ENCODE peak calls at places on chromosomes 6 and 20, in eight cellular contexts. One of them, this sample, is unnamed. For H3K36me3, the result is how much of the 10 kb centered on the place peaks cover.

GRCh38 chr20:57346477-57346876 is 4.6 kb upstream of the RAE1 start:
- DNase-seq in PC-3: peak
- DNase-seq in endothelial cell of umbilical vein: peak
- DNase-seq in H1: peak
- DNase-seq in GM23338: peak
- DNase-seq in A673: peak
- DNase-seq in PC-9: peak
- DNase-seq in hepatocyte: peak
- DNase-seq in this sample: no peak

GRCh38 chr6:167782698-167783517 is 43.8 kb upstream of the AFDN start:
- DNase-seq in PC-3: no peak
- DNase-seq in endothelial cell of umbilical vein: no peak
- DNase-seq in H1: no peak
- DNase-seq in GM23338: no peak
- DNase-seq in A673: peak
- DNase-seq in PC-9: no peak
- DNase-seq in hepatocyte: peak
- DNase-seq in this sample: no peak

GRCh38 chr6:166167258-166167731 is 356 bp downstream of the TBXT start:
- DNase-seq in PC-3: no peak
- DNase-seq in endothelial cell of umbilical vein: no peak
- DNase-seq in H1: no peak
- DNase-seq in GM23338: peak
- DNase-seq in A673: no peak
- DNase-seq in PC-9: no peak
- DNase-seq in hepatocyte: no peak
- DNase-seq in this sample: no peak

GRCh38 chr6:28142446-28142845 is 763 bp downstream of the ZKSCAN8 start:
- DNase-seq in PC-3: peak
- DNase-seq in endothelial cell of umbilical vein: peak
- DNase-seq in H1: no peak
- DNase-seq in GM23338: no peak
- DNase-seq in A673: no peak
- DNase-seq in PC-9: no peak
- DNase-seq in hepatocyte: no peak
- DNase-seq in this sample: no peak

GRCh38 chr20:37915800-37916570 is 13.1 kb downstream of the VSTM2L start:
- DNase-seq in PC-3: no peak
- DNase-seq in endothelial cell of umbilical vein: no peak
- DNase-seq in H1: no peak
- DNase-seq in GM23338: peak
- DNase-seq in A673: peak
- DNase-seq in PC-9: no peak
- DNase-seq in hepatocyte: no peak
- DNase-seq in this sample: no peak

GRCh38 chr6:18362058-18362561 is 25.0 kb upstream of the RNF144B start:
- DNase-seq in PC-3: peak
- DNase-seq in endothelial cell of umbilical vein: peak
- DNase-seq in H1: no peak
- DNase-seq in GM23338: no peak
- DNase-seq in A673: no peak
- DNase-seq in PC-9: no peak
- DNase-seq in hepatocyte: no peak
- DNase-seq in this sample: no peak

GRCh38 chr20:53691060-53691810 is 97.6 kb upstream of the ZNF217 start:
- DNase-seq in PC-3: peak
- DNase-seq in endothelial cell of umbilical vein: no peak
- DNase-seq in H1: no peak
- DNase-seq in GM23338: no peak
- DNase-seq in A673: no peak
- DNase-seq in PC-9: peak
- DNase-seq in hepatocyte: no peak
- DNase-seq in this sample: no peak

GRCh38 chr6:135129139-135129867 is 51.8 kb upstream of the MYB start:
- DNase-seq in PC-3: no peak
- DNase-seq in endothelial cell of umbilical vein: no peak
- DNase-seq in H1: no peak
- DNase-seq in GM23338: no peak
- DNase-seq in A673: no peak
- DNase-seq in PC-9: no peak
- DNase-seq in hepatocyte: no peak
- DNase-seq in this sample: peak

GRCh38 chr20:38426006-38426405 is 9.1 kb downstream of the SNHG17 start:
- DNase-seq in PC-3: peak
- DNase-seq in endothelial cell of umbilical vein: no peak
- DNase-seq in H1: no peak
- DNase-seq in GM23338: no peak
- DNase-seq in A673: peak
- DNase-seq in PC-9: no peak
- DNase-seq in hepatocyte: peak
- DNase-seq in this sample: no peak

GRCh38 chr6:151228788-151229400 is 10.9 kb upstream of the AKAP12 start:
- DNase-seq in PC-3: no peak
- DNase-seq in endothelial cell of umbilical vein: no peak
- DNase-seq in H1: no peak
- DNase-seq in GM23338: no peak
- DNase-seq in A673: no peak
- DNase-seq in PC-9: no peak
- DNase-seq in hepatocyte: no peak
- DNase-seq in this sample: no peak

GRCh38 chr6:143513410-143513809 is 1.9 kb upstream of the FUCA2 start:
- DNase-seq in PC-3: peak
- DNase-seq in endothelial cell of umbilical vein: no peak
- DNase-seq in H1: no peak
- DNase-seq in GM23338: peak
- DNase-seq in A673: peak
- DNase-seq in PC-9: no peak
- DNase-seq in hepatocyte: peak
- DNase-seq in this sample: no peak

GRCh38 chr6:79710127-79710526 is 79.0 kb downstream of the SH3BGRL2 start:
- DNase-seq in PC-3: no peak
- DNase-seq in endothelial cell of umbilical vein: no peak
- DNase-seq in H1: no peak
- DNase-seq in GM23338: no peak
- DNase-seq in A673: no peak
- DNase-seq in PC-9: no peak
- DNase-seq in hepatocyte: no peak
- DNase-seq in this sample: no peak

GRCh38 chr6:67412035-67412434 is 1223.0 kb upstream of the ADGRB3 start:
- DNase-seq in PC-3: no peak
- DNase-seq in endothelial cell of umbilical vein: no peak
- DNase-seq in H1: no peak
- DNase-seq in GM23338: no peak
- DNase-seq in A673: no peak
- DNase-seq in PC-9: no peak
- DNase-seq in hepatocyte: no peak
- DNase-seq in this sample: no peak

GRCh38 chr20:63640086-63640485 is 13.1 kb downstream of the STMN3 start:
- DNase-seq in PC-3: no peak
- DNase-seq in endothelial cell of umbilical vein: no peak
- DNase-seq in H1: no peak
- DNase-seq in GM23338: no peak
- DNase-seq in A673: no peak
- DNase-seq in PC-9: no peak
- DNase-seq in hepatocyte: no peak
- DNase-seq in this sample: no peak

GRCh38 chr6:129863664-129864063 is 2.5 kb upstream of the TMEM244 start:
- DNase-seq in PC-3: peak
- DNase-seq in endothelial cell of umbilical vein: no peak
- DNase-seq in H1: no peak
- DNase-seq in GM23338: no peak
- DNase-seq in A673: no peak
- DNase-seq in PC-9: peak
- DNase-seq in hepatocyte: no peak
- DNase-seq in this sample: no peak

DNA sequence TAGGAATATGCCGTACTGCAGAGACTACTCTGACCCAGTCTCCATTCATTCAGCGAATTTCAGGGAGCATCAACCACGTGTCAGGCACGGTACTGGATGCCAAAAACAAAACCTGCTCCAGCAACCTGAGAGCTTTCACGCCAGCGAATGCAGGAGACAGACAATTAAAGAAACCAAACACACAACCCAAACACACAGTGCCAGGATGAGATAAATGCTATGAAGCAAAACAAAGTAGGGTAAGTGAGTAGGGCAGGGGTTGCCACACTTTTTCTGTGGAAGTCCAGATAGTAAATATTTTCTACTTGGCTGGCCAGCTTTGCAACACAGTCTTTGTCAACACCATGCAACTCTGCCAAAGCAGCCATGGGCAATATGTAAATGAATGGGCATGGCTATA is 10.0 kb downstream of the MOCS1 start:
- DNase-seq in PC-3: no peak
- DNase-seq in endothelial cell of umbilical vein: no peak
- DNase-seq in H1: no peak
- DNase-seq in GM23338: no peak
- DNase-seq in A673: no peak
- DNase-seq in PC-9: no peak
- DNase-seq in hepatocyte: no peak
- DNase-seq in this sample: no peak
- H3K27ac ChIP-seq in PC-3: no peak
- H3K27ac ChIP-seq in endothelial cell of umbilical vein: no peak
- H3K27ac ChIP-seq in H1: no peak
- H3K27ac ChIP-seq in GM23338: no peak
- H3K27ac ChIP-seq in A673: no peak
- H3K27ac ChIP-seq in PC-9: no peak
- H3K27ac ChIP-seq in hepatocyte: no peak
- H3K27ac ChIP-seq in this sample: no peak

GRCh38 chr6:111377558-111378120 is 105.4 kb downstream of the REV3L start:
- DNase-seq in PC-3: no peak
- DNase-seq in endothelial cell of umbilical vein: no peak
- DNase-seq in H1: no peak
- DNase-seq in GM23338: no peak
- DNase-seq in A673: no peak
- DNase-seq in PC-9: no peak
- DNase-seq in hepatocyte: no peak
- DNase-seq in this sample: no peak
- H3K36me3 ChIP-seq in PC-3: under half
- H3K36me3 ChIP-seq in endothelial cell of umbilical vein: under half
- H3K36me3 ChIP-seq in H1: under half
- H3K36me3 ChIP-seq in GM23338: under half
- H3K36me3 ChIP-seq in A673: under half
- H3K36me3 ChIP-seq in PC-9: under half
- H3K36me3 ChIP-seq in hepatocyte: under half
- H3K36me3 ChIP-seq in this sample: under half

GRCh38 chr6:84228198-84228543 is 728 bp upstream of the CEP162 start:
- DNase-seq in PC-3: no peak
- DNase-seq in endothelial cell of umbilical vein: no peak
- DNase-seq in H1: no peak
- DNase-seq in GM23338: no peak
- DNase-seq in A673: no peak
- DNase-seq in PC-9: no peak
- DNase-seq in hepatocyte: no peak
- DNase-seq in this sample: no peak
- TF ChIP-seq EZH2 in PC-3: no peak
- TF ChIP-seq EZH2 in endothelial cell of umbilical vein: no peak
- TF ChIP-seq EZH2 in H1: no peak
- TF ChIP-seq EZH2 in GM23338: no peak
- TF ChIP-seq EZH2 in A673: no peak
- TF ChIP-seq EZH2 in PC-9: no peak
- TF ChIP-seq EZH2 in hepatocyte: no peak
- TF ChIP-seq EZH2 in this sample: no peak

DNA sequence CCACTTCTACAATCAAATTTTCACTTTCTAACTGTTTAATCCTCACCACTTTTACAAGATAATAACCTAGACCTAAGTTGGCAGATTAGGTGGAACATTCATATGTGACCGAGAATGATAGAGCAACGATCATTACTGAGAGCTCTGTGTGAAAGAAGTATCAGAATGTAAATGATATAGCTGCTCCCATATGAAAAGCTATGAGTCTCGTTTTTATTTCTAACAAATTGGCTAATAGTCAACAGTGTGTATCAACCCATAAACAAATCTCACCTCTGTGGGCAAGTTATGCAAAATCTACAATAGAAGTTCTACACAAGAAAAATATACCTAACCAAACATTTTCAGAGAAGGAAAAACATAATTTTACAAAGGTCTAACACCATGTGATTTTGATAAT is 3.7 kb downstream of the LGSN start:
- DNase-seq in PC-3: no peak
- DNase-seq in endothelial cell of umbilical vein: no peak
- DNase-seq in H1: no peak
- DNase-seq in GM23338: no peak
- DNase-seq in A673: no peak
- DNase-seq in PC-9: no peak
- DNase-seq in hepatocyte: no peak
- DNase-seq in this sample: no peak
- H3K27ac ChIP-seq in PC-3: no peak
- H3K27ac ChIP-seq in endothelial cell of umbilical vein: no peak
- H3K27ac ChIP-seq in H1: no peak
- H3K27ac ChIP-seq in GM23338: no peak
- H3K27ac ChIP-seq in A673: no peak
- H3K27ac ChIP-seq in PC-9: no peak
- H3K27ac ChIP-seq in hepatocyte: no peak
- H3K27ac ChIP-seq in this sample: no peak